ENCODE peak calls at places on chromosomes 1 and 21, in seven cellular contexts. Q is SK-N-SH, M is HCT116, L is HepG2, G is K562, I is H1, V is GM12878. X is an unnamed sample.

GRCh38 chr1:22313321-22313720 is 138.3 kb upstream of the ZBTB40 start:
- DNase-seq in Q (no peak), M (no peak), L (no peak), G (no peak), I (no peak), V (no peak), X (no peak)

GRCh38 chr21:40204956-40205355 is 337.7 kb downstream of the PCP4 start:
- DNase-seq in Q (no peak), M (no peak), L (no peak), G (no peak), I (no peak), V (no peak), X (no peak)

GRCh38 chr1:44016081-44016874 is 15.0 kb downstream of the SLC6A9 start:
- DNase-seq in Q (no peak), M (no peak), L (no peak), G (no peak), I (no peak), V (no peak), X (no peak)

GRCh38 chr1:33716976-33717688 is 146.7 kb upstream of the HMGB4 start:
- DNase-seq in Q (no peak), M (no peak), L (no peak), G (no peak), I (no peak), V (no peak), X (no peak)

GRCh38 chr1:198549863-198550262 is 9.4 kb upstream of the ATP6V1G3 start:
- DNase-seq in Q (no peak), M (no peak), L (no peak), G (no peak), I (no peak), V (peak), X (no peak)

GRCh38 chr1:117493906-117494305 is 111.9 kb upstream of the TENT5C start:
- DNase-seq in Q (no peak), M (no peak), L (no peak), G (no peak), I (no peak), V (no peak), X (no peak)

GRCh38 chr1:116474921-116475849 is 95.6 kb downstream of the CD58 start:
- DNase-seq in Q (no peak), M (no peak), L (peak), G (no peak), I (no peak), V (no peak), X (no peak)

GRCh38 chr1:159941139-159941866 is 4.1 kb downstream of the IGSF9 start:
- DNase-seq in Q (no peak), M (no peak), L (no peak), G (no peak), I (no peak), V (no peak), X (no peak)

GRCh38 chr1:81433676-81434075 is 367.1 kb upstream of the ADGRL2 start:
- DNase-seq in Q (no peak), M (no peak), L (no peak), G (no peak), I (no peak), V (no peak), X (no peak)

GRCh38 chr21:16216595-16216994 is 486.8 kb downstream of the USP25 start:
- DNase-seq in Q (no peak), M (no peak), L (no peak), G (no peak), I (no peak), V (no peak), X (no peak)

GRCh38 chr1:227351443-227351842 is 33.2 kb upstream of the CDC42BPA start:
- DNase-seq in Q (peak), M (no peak), L (no peak), G (no peak), I (no peak), V (no peak), X (no peak)

GRCh38 chr1:68057564-68057963 is 7.1 kb upstream of the DIRAS3 start:
- DNase-seq in Q (no peak), M (no peak), L (no peak), G (no peak), I (no peak), V (no peak), X (no peak)

GRCh38 chr1:115428676-115429075 is 90.6 kb upstream of the NGF start:
- DNase-seq in Q (no peak), M (no peak), L (no peak), G (no peak), I (no peak), V (no peak), X (no peak)

GRCh38 chr1:177857285-177857684 is 112.6 kb downstream of the SEC16B start:
- DNase-seq in Q (no peak), M (no peak), L (no peak), G (no peak), I (no peak), V (no peak), X (no peak)

GRCh38 chr1:93154898-93155297 is 25.3 kb downstream of the TMED5 start:
- DNase-seq in Q (no peak), M (no peak), L (no peak), G (no peak), I (no peak), V (no peak), X (no peak)

GRCh38 chr1:2448098-2448445 is 28.0 kb upstream of the PLCH2 start:
- DNase-seq in Q (no peak), M (no peak), L (peak), G (peak), I (no peak), V (no peak), X (no peak)
- TF ChIP-seq JUND in Q (no peak), M (no peak), L (no peak), G (no peak), I (no peak), V (no peak), X (no peak)

DNA sequence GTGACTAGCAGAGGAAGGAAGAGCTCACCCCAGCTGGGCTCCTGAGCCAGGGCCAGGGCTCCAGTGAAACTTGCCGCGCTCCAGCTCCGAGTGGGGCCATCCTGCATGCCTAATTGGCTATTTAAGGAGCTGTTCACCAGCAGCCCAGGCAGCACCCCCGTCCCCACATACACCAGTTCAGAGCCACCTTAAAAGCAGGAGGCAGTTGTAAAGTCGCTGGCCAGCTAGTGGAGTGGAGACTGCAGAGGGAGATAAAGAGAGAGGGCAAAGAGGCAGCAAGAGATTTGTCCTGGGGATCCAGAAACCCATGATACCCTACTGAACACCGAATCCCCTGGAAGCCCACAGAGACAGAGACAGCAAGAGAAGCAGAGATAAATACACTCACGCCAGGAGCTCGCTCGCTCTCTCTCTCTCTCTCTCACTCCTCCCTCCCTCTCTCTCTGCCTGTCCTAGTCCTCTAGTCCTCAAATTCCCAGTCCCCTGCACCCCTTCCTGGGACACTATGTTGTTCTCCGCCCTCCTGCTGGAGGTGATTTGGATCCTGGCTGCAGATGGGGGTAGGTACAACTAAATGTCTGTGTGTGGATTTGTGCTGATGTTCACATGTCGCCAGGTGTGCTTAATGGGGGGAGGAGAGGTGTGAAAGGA is at the start of gene CA14:
- DNase-seq in Q (no peak), M (no peak), L (no peak), G (no peak), I (no peak), V (no peak), X (no peak)
- TF ChIP-seq JUND in Q (no peak), M (no peak), L (no peak), G (no peak), I (no peak), V (no peak), X (no peak)

DNA sequence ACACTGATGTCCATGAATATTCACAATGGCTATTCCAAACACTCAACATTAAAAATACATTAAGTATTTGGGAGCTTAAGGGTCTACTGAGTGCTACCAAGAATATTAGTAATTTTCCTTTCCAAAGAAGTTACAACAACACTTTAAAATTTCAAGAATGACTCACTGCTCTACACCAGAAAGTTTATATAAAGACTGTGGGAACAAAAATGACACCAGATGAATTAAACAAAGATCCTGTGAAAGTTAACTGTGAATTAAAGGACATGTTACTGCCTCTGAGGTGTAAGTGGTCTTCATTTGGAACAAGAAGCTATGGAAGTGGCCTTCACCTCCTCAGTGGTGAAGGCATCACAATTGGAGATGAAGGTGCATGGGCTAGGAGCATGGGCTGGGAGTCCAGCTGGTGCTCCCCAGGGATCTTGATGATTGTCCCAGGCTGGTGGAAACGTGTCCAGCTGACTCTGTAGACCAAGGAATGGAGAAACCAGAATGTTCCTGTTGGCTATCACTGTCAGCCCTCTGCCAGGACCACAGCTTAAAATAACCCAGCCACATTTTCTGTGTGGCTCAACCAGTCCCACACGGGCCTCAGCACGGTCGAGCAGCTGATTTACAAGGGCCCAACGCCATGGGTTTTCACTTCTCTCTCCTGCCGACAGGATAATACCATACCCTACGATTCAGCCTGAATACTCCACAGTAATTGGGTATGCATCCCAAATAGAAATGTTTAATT is 28.8 kb downstream of the TAF5L start:
- DNase-seq in Q (no peak), M (no peak), L (no peak), G (no peak), I (no peak), V (no peak), X (no peak)
- TF ChIP-seq JUND in Q (no peak), M (no peak), L (no peak), G (no peak), I (no peak), V (no peak), X (no peak)

DNA sequence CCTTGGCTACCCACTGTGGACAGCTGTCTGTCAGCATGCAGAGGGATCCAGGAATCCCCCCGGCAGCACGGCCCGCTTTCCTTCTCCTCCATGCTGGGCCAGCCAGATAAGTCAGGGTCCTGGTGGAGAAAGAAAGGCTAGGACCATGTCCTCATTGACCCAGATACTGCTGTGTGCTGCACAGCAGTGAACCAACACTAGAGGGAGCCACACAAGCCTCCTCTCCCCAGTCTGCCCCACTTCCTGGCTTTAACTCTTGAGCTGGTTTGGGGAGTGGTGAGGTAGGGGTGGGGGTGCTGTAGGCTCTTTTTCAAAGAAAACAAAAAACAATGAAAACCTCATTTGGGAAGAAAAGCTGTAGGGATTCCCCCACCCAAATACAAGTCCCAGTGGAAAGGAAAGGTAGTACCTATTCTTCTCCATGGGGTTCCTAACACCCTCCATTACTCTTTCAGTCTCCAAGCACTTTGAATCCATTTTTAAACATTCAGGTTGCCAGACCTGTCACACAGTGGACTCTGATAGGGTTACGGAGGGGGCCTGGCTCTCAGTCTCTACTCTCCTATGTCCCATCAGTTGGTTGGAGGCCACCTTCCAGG is 84.9 kb upstream of the CD1D start:
- DNase-seq in Q (peak), M (no peak), L (no peak), G (peak), I (peak), V (no peak), X (peak)
- TF ChIP-seq JUND in Q (no peak), M (no peak), L (no peak), G (no peak), I (no peak), V (no peak), X (no peak)

GRCh38 chr1:173914366-173914871 is 2.7 kb downstream of the SERPINC1 start:
- DNase-seq in Q (peak), M (peak), L (peak), G (peak), I (peak), V (no peak), X (no peak)
- TF ChIP-seq JUND in Q (no peak), M (no peak), L (no peak), G (no peak), I (no peak), V (no peak), X (no peak)

DNA sequence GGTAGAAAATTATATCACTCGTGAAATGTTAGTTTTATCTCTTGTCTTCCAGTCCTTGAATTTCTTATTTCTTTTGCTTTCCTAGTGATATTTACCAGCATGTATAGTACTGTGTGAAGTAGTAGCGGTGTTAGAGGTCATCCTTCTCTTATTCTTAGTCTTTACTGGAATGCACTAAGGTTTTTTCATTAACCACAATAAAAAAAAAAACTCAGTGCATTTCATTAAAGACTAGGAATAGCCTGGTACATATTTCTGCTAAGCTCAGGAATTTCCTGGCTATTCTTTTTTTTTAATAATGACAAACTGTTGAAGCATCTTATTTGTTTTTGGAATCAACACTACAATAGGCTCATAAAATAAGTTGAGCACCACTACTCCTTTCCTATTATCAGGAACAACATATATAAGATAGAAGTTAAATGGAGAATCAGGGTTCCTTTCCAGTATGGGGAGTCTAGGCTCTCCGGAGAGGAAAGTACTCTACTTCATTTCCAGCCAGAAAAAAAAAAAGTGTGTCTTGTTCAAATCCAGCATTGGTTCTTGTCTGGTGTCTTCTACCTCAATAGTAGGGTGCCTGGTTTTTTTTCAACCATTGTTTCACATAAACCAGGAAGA is 60.0 kb downstream of the TNFSF18 start:
- DNase-seq in Q (no peak), M (no peak), L (no peak), G (no peak), I (no peak), V (no peak), X (no peak)
- TF ChIP-seq JUND in Q (peak), M (no peak), L (no peak), G (no peak), I (no peak), V (no peak), X (no peak)

DNA sequence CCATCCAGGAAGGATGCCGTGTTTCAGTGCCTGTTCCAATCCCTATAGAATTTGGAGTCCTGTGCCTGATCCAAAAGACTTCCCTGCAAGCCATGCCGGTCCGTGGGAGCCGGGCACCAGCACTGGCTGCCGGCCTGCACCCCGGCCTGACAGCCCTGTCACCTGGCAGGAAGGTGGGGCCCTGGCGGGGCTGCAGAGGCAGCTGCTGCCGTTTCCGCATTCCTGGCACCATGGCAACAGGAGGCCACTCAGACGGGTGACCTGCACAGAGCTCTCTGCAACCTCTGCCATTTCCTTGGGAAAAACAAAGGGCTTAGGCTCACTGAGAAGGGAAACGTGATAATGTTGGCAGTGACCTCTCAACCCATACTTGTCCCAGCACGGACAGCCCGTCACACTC is 63.2 kb upstream of the TMEM51 start:
- DNase-seq in Q (no peak), M (peak), L (peak), G (no peak), I (peak), V (no peak), X (peak)
- TF ChIP-seq JUND in Q (no peak), M (no peak), L (no peak), G (no peak), I (no peak), V (no peak), X (no peak)

DNA sequence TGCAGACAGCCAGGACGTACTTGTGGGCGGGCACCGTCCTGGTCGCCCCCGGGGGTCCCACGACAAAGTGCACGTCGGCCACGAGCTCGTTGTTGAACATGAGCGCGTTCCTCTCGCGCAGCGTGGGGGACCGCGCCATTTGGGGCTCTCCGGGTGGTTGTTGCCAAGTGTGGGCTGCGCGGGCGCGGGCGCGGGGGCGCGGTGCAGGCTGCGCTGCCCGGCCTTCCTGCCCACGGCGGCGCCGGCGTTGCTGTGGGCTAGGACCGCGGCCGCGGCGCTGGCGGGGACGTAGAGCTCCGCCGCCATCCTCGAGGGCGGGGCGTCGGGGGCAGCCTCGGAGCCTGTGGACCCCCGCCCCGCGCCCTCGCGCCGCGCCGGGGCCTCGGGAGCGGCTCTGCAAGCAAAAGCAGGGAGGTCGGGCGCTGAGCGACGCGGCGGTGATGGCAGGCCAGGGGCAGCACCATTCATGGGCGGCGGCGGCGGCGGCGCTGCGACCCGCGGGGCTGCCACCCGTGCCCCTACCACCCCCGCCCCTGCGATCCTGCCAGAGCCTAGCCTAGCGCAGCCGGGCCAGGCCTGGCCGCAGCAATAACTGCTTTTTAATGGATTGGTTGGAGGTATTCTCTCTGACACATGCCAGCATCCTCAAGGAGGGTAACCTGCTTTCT is 10.4 kb downstream of the CNR2 start:
- DNase-seq in Q (peak), M (no peak), L (no peak), G (no peak), I (no peak), V (no peak), X (no peak)
- TF ChIP-seq JUND in Q (no peak), M (no peak), L (no peak), G (no peak), I (no peak), V (no peak), X (no peak)

DNA sequence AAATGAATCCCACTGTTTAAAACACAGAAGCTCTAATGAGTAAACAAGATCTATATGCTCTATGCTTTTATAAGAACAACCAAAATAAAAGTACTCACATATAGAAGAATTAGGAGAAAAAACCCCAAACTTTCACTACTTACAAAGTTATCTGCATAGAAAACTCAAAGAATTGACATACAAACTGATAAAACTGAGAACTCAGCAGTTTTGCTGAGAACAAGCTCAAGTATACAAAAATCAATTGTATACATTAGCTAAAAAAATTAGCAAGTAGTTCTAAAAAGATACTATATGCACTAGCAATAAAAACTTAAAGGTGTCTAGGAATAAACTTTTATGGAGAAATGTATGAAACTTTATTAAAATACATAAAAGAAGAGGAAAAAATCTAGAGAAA is 186.2 kb upstream of the KAZN start:
- DNase-seq in Q (no peak), M (no peak), L (no peak), G (no peak), I (no peak), V (no peak), X (no peak)
- TF ChIP-seq JUND in Q (no peak), M (no peak), L (no peak), G (no peak), I (no peak), V (no peak), X (no peak)